ENCODE peak calls at places on chromosomes 13 and 19, in four cellular contexts. One of them, this sample, is unnamed.
A peak's percentile ranks its signal among the peaks of the same experiment; 100 is the strongest.

GRCh38 chr19:4144666-4145261 is 8.7 kb upstream of the CREB3L3 start:
- DNase-seq in K562: peak; percentile 60
- DNase-seq in GM12878: no peak
- DNase-seq in HepG2: no peak
- DNase-seq in this sample: no peak

GRCh38 chr19:752652-753517 is 2.0 kb downstream of the MISP start:
- DNase-seq in K562: peak; percentile 21
- DNase-seq in GM12878: no peak
- DNase-seq in HepG2: peak; percentile 92
- DNase-seq in this sample: no peak

GRCh38 chr13:67048084-67048792 is 181.9 kb downstream of the PCDH9 start:
- DNase-seq in GM12878: no peak
- DNase-seq in HepG2: no peak
- DNase-seq in K562: peak; percentile 40
- DNase-seq in this sample: peak; percentile 73

GRCh38 chr13:113852536-113853517 is 11.0 kb downstream of the GAS6 start:
- DNase-seq in K562: no peak
- DNase-seq in GM12878: no peak
- DNase-seq in HepG2: no peak
- DNase-seq in this sample: no peak

GRCh38 chr19:4139614-4140236 is 13.7 kb upstream of the CREB3L3 start:
- DNase-seq in HepG2: peak; percentile 58
- DNase-seq in GM12878: peak; percentile 48
- DNase-seq in K562: peak; percentile 86
- DNase-seq in this sample: peak; percentile 91

GRCh38 chr19:1259206-1259872 is 9.8 kb upstream of the CIRBP start:
- DNase-seq in HepG2: peak; percentile 86
- DNase-seq in K562: peak; percentile 79
- DNase-seq in GM12878: peak; percentile 73
- DNase-seq in this sample: no peak

GRCh38 chr13:34591801-34592454 is 350.1 kb upstream of the NBEA start:
- DNase-seq in HepG2: no peak
- DNase-seq in K562: no peak
- DNase-seq in GM12878: no peak
- DNase-seq in this sample: no peak

GRCh38 chr19:49333426-49334288 is 1.5 kb upstream of the CD37 start:
- DNase-seq in GM12878: peak; percentile 84
- DNase-seq in HepG2: no peak
- DNase-seq in K562: no peak
- DNase-seq in this sample: no peak

GRCh38 chr19:32858559-32858958 is 11.0 kb downstream of the SLC7A9 start:
- DNase-seq in HepG2: no peak
- DNase-seq in K562: no peak
- DNase-seq in GM12878: no peak
- DNase-seq in this sample: no peak

GRCh38 chr19:41887711-41888382 is 4.9 kb downstream of the ARHGEF1 start:
- DNase-seq in GM12878: no peak
- DNase-seq in K562: no peak
- DNase-seq in HepG2: peak; percentile 95
- DNase-seq in this sample: no peak

GRCh38 chr19:53132231-53132991 is at the start of gene ZNF415:
- DNase-seq in HepG2: no peak
- DNase-seq in GM12878: no peak
- DNase-seq in K562: no peak
- DNase-seq in this sample: no peak

GRCh38 chr19:28697308-28697707 is 515.6 kb downstream of the UQCRFS1 start:
- DNase-seq in K562: no peak
- DNase-seq in HepG2: no peak
- DNase-seq in GM12878: no peak
- DNase-seq in this sample: no peak

GRCh38 chr19:15397236-15397635 is 17.6 kb upstream of the AKAP8 start:
- DNase-seq in K562: no peak
- DNase-seq in HepG2: no peak
- DNase-seq in GM12878: no peak
- DNase-seq in this sample: no peak

GRCh38 chr13:28357247-28357825 is 137.6 kb downstream of the FLT1 start:
- DNase-seq in K562: no peak
- DNase-seq in GM12878: no peak
- DNase-seq in HepG2: no peak
- DNase-seq in this sample: no peak

GRCh38 chr19:51567583-51567982 is 3.5 kb upstream of the ZNF175 start:
- DNase-seq in GM12878: no peak
- DNase-seq in K562: no peak
- DNase-seq in HepG2: no peak
- DNase-seq in this sample: no peak

GRCh38 chr13:75196112-75196855 is 285.7 kb downstream of the TBC1D4 start:
- DNase-seq in K562: no peak
- DNase-seq in HepG2: no peak
- DNase-seq in GM12878: no peak
- DNase-seq in this sample: no peak

GRCh38 chr13:75151081-75151643 is 330.8 kb downstream of the TBC1D4 start:
- DNase-seq in K562: no peak
- DNase-seq in HepG2: no peak
- DNase-seq in GM12878: no peak
- DNase-seq in this sample: no peak

GRCh38 chr13:31768351-31768750 is 29.0 kb downstream of the RXFP2 start:
- DNase-seq in K562: no peak
- DNase-seq in HepG2: no peak
- DNase-seq in GM12878: no peak
- DNase-seq in this sample: no peak

GRCh38 chr19:52992109-52993004 is 21.4 kb upstream of the ERVV-1 start:
- DNase-seq in HepG2: no peak
- DNase-seq in GM12878: no peak
- DNase-seq in K562: no peak
- DNase-seq in this sample: no peak

GRCh38 chr19:46924874-46925547 is 64.2 kb downstream of the ARHGAP35 start:
- DNase-seq in K562: peak; percentile 76
- DNase-seq in HepG2: no peak
- DNase-seq in GM12878: no peak
- DNase-seq in this sample: no peak

GRCh38 chr19:9818175-9818733 is 625 bp downstream of the FBXL12 start:
- DNase-seq in HepG2: no peak
- DNase-seq in K562: no peak
- DNase-seq in GM12878: no peak
- DNase-seq in this sample: no peak

GRCh38 chr13:106205871-106206270 is 329.6 kb downstream of the EFNB2 start:
- DNase-seq in GM12878: no peak
- DNase-seq in K562: no peak
- DNase-seq in HepG2: no peak
- DNase-seq in this sample: no peak

GRCh38 chr19:52464798-52465470 is 11.6 kb downstream of the ZNF578 start:
- DNase-seq in K562: peak; percentile 64
- DNase-seq in GM12878: no peak
- DNase-seq in HepG2: peak; percentile 24
- DNase-seq in this sample: peak; percentile 13

GRCh38 chr19:5623397-5624153 is 692 bp downstream of the SAFB start:
- DNase-seq in HepG2: no peak
- DNase-seq in K562: peak; percentile 26
- DNase-seq in GM12878: no peak
- DNase-seq in this sample: peak; percentile 20

GRCh38 chr13:42064966-42065365 is 16.5 kb downstream of the DGKH start:
- DNase-seq in K562: no peak
- DNase-seq in GM12878: no peak
- DNase-seq in HepG2: no peak
- DNase-seq in this sample: no peak

GRCh38 chr13:88932950-88933349 is 1261.8 kb downstream of the SLITRK5 start:
- DNase-seq in K562: no peak
- DNase-seq in GM12878: no peak
- DNase-seq in HepG2: no peak
- DNase-seq in this sample: no peak

GRCh38 chr13:86856996-86857395 is 814.2 kb upstream of the SLITRK5 start:
- DNase-seq in K562: no peak
- DNase-seq in HepG2: peak; percentile 5
- DNase-seq in GM12878: no peak
- DNase-seq in this sample: no peak

DNA sequence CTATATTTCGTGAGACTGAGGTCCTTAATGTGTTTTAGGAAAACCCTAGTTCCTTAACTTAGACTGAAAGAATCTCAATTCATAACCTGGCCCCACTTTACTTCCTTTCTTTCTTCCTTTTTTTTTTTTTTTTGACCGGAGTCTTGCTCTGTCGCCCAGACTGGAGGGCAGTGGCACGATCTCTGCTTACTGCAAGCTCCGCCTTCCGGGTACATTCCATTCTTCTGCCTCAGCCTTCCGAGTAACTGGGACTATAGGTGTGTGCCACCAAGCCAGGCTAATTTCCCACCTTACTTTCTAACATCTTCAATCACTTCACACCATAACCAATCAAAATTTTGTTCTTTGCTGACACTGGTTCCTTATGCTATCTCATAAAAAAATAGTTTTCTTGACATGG is 2097.0 kb downstream of the PCDH9 start:
- DNase-seq in HepG2: no peak
- DNase-seq in GM12878: no peak
- DNase-seq in K562: no peak
- DNase-seq in this sample: no peak
- TF ChIP-seq BHLHE40 in HepG2: no peak
- TF ChIP-seq BHLHE40 in GM12878: no peak
- TF ChIP-seq BHLHE40 in K562: no peak
- TF ChIP-seq BHLHE40 in this sample: no peak

GRCh38 chr13:30654430-30654829 is 36.7 kb downstream of the USPL1 start:
- DNase-seq in K562: peak; percentile 34
- DNase-seq in GM12878: no peak
- DNase-seq in HepG2: no peak
- DNase-seq in this sample: no peak

GRCh38 chr13:30660796-30661195 is 43.1 kb downstream of the USPL1 start:
- DNase-seq in K562: no peak
- DNase-seq in GM12878: no peak
- DNase-seq in HepG2: no peak
- DNase-seq in this sample: no peak

GRCh38 chr13:30664689-30665088 is 47.0 kb downstream of the USPL1 start:
- DNase-seq in K562: no peak
- DNase-seq in HepG2: no peak
- DNase-seq in GM12878: no peak
- DNase-seq in this sample: no peak

GRCh38 chr13:30656178-30656577 is 38.5 kb downstream of the USPL1 start:
- DNase-seq in HepG2: no peak
- DNase-seq in K562: no peak
- DNase-seq in GM12878: no peak
- DNase-seq in this sample: no peak

GRCh38 chr13:30659980-30660379 is 42.3 kb downstream of the USPL1 start:
- DNase-seq in HepG2: no peak
- DNase-seq in GM12878: no peak
- DNase-seq in K562: no peak
- DNase-seq in this sample: no peak
- TF ChIP-seq SP1 in HepG2: no peak
- TF ChIP-seq SP1 in GM12878: no peak
- TF ChIP-seq SP1 in K562: no peak
- TF ChIP-seq SP1 in this sample: no peak

GRCh38 chr13:112071011-112071901 is 4.3 kb downstream of the SOX1 start:
- DNase-seq in GM12878: no peak
- DNase-seq in HepG2: no peak
- DNase-seq in K562: no peak
- DNase-seq in this sample: no peak

GRCh38 chr13:112074139-112074710 is 7.3 kb downstream of the SOX1 start:
- DNase-seq in K562: no peak
- DNase-seq in HepG2: no peak
- DNase-seq in GM12878: no peak
- DNase-seq in this sample: no peak

GRCh38 chr13:112073245-112074138 is 6.5 kb downstream of the SOX1 start:
- DNase-seq in GM12878: no peak
- DNase-seq in K562: no peak
- DNase-seq in HepG2: no peak
- DNase-seq in this sample: peak; percentile 9

GRCh38 chr13:112071902-112072530 is 5.1 kb downstream of the SOX1 start:
- DNase-seq in K562: no peak
- DNase-seq in GM12878: no peak
- DNase-seq in HepG2: no peak
- DNase-seq in this sample: no peak

GRCh38 chr13:112072531-112073244 is 5.7 kb downstream of the SOX1 start:
- DNase-seq in K562: no peak
- DNase-seq in GM12878: no peak
- DNase-seq in HepG2: no peak
- DNase-seq in this sample: peak; percentile 53
- TF ChIP-seq BHLHE40 in K562: no peak
- TF ChIP-seq BHLHE40 in GM12878: no peak
- TF ChIP-seq BHLHE40 in HepG2: no peak
- TF ChIP-seq BHLHE40 in this sample: no peak

DNA sequence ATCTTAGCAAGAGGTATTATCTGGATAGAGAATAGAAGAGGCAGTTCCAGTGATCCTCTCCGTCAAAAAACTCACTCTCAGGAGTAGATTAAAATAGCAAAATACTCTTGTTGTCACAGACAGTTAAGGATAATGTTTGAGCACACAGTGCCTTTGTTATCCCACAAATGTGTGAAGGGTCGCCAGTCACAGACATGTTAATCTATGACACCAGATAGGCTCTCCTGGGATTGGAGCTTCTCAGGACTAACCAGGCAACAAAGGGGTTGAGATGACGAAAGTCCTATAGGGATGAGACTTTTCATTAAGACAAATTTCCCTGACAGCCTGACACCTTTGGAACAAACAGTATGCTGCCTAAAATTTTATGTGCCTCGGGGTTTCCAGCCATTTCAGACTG is 1947.1 kb downstream of the OLFM4 start:
- DNase-seq in GM12878: no peak
- DNase-seq in HepG2: no peak
- DNase-seq in K562: no peak
- DNase-seq in this sample: no peak
- TF ChIP-seq SP1 in GM12878: no peak
- TF ChIP-seq SP1 in HepG2: no peak
- TF ChIP-seq SP1 in K562: no peak
- TF ChIP-seq SP1 in this sample: no peak

This sample was measured in HEK293T.